ENCODE peak calls at places on chromosomes 7 and 10, in nine cellular contexts. O is GM04503; G is NCI-H1092 treated with DMSO at 0.1 percent for 48 hours; W is HuH-7; M is lower leg skin; D is NCI-H1930; X is spleen; F is CD4-positive, alpha-beta memory T cell; K is fibroblast of the aortic adventitia. A is an unnamed sample.

GRCh38 chr7:25035274-25035673 is 55.3 kb upstream of the OSBPL3 start:
- DNase-seq in M (no peak), O (no peak), K (no peak), F (no peak), D (no peak), W (no peak), G (no peak), X (no peak), A (no peak)

GRCh38 chr7:25288536-25289283 is 60.4 kb upstream of the NPVF start:
- DNase-seq in F (no peak), M (no peak), W (no peak), O (no peak), X (no peak), D (no peak), K (no peak), G (peak), A (no peak)

GRCh38 chr7:24715171-24715570 is 42.1 kb downstream of the GSDME start:
- DNase-seq in O (no peak), D (no peak), K (no peak), W (no peak), X (peak), G (no peak), F (no peak), M (peak), A (no peak)

GRCh38 chr10:104309980-104310978 is 28.0 kb downstream of the ITPRIP start:
- DNase-seq in K (peak), F (no peak), D (no peak), M (peak), X (no peak), O (peak), G (no peak), W (no peak), A (peak)

GRCh38 chr10:44787480-44788075 is 123.6 kb upstream of the TMEM72 start:
- DNase-seq in O (no peak), K (no peak), X (no peak), D (no peak), W (no peak), F (no peak), G (no peak), M (no peak), A (no peak)

GRCh38 chr7:17965600-17965999 is 25.3 kb upstream of the SNX13 start:
- DNase-seq in D (no peak), F (no peak), G (no peak), M (no peak), W (no peak), X (no peak), O (no peak), K (peak), A (no peak)

GRCh38 chr10:5510281-5511072 is 11.1 kb upstream of the CALML5 start:
- DNase-seq in X (no peak), M (no peak), G (no peak), W (no peak), F (no peak), K (peak), D (no peak), O (no peak), A (no peak)

GRCh38 chr7:157684157-157684595 is 347.4 kb downstream of the DNAJB6 start:
- DNase-seq in K (no peak), D (no peak), F (no peak), M (peak), O (no peak), G (no peak), W (no peak), X (no peak), A (no peak)

GRCh38 chr10:78515037-78515872 is 481.6 kb downstream of the RPS24 start:
- DNase-seq in O (no peak), M (peak), F (no peak), X (no peak), G (no peak), D (no peak), W (no peak), K (peak), A (no peak)

GRCh38 chr10:5323446-5323845 is 41.3 kb upstream of the UCN3 start:
- DNase-seq in D (no peak), K (no peak), F (no peak), W (no peak), X (no peak), M (no peak), O (no peak), G (no peak), A (no peak)

GRCh38 chr10:74058071-74058470 is 60.2 kb downstream of the VCL start:
- DNase-seq in X (no peak), M (no peak), D (no peak), K (no peak), O (no peak), W (no peak), F (no peak), G (peak), A (no peak)

GRCh38 chr10:48934672-48935071 is 5.0 kb downstream of the LRRC18 start:
- DNase-seq in G (no peak), K (no peak), W (no peak), M (no peak), X (no peak), F (no peak), O (no peak), D (no peak), A (no peak)

GRCh38 chr7:56078196-56078595 is 14.1 kb downstream of the SUMF2 start:
- DNase-seq in G (no peak), M (no peak), F (no peak), W (no peak), O (no peak), X (peak), D (no peak), K (no peak), A (no peak)